ENCODE peak calls at places on chromosomes 3 and 15, in nine cellular contexts. U is NCI-H1092, W is foreskin fibroblast, A is A549, S is astrocyte of the cerebellum, L is EL, M is GM13977, X is HL-60, Q is hippocampal formation. H is an unnamed sample.

GRCh38 chr15:64311566-64311965 is 44.4 kb downstream of the CSNK1G1 start:
- DNase-seq in X (no peak), U (no peak), S (no peak), Q (no peak), W (no peak), L (no peak), M (no peak), A (no peak), H (no peak)

GRCh38 chr15:98513428-98513991 is 134.8 kb upstream of the IGF1R start:
- DNase-seq in X (no peak), Q (no peak), M (no peak), W (no peak), S (no peak), A (no peak), L (no peak), U (no peak), H (no peak)

GRCh38 chr3:146256851-146257486 is 6.1 kb upstream of the PLSCR4 start:
- DNase-seq in M (no peak), W (peak; percentile 53), X (no peak), A (no peak), L (peak; percentile 59), S (peak; percentile 61), U (no peak), Q (no peak), H (no peak)

GRCh38 chr3:48536787-48537186 is 19.8 kb downstream of the PFKFB4 start:
- DNase-seq in U (no peak), L (no peak), W (no peak), S (no peak), M (no peak), A (no peak), Q (no peak), X (no peak), H (no peak)

GRCh38 chr15:69224383-69224782 is 63.9 kb downstream of the GLCE start:
- DNase-seq in X (no peak), U (no peak), S (no peak), Q (no peak), L (no peak), M (no peak), W (peak; percentile 14), A (no peak), H (no peak)

GRCh38 chr3:29337565-29337964 is 56.7 kb downstream of the RBMS3 start:
- DNase-seq in U (no peak), W (no peak), S (no peak), L (no peak), M (no peak), X (no peak), A (no peak), Q (no peak), H (no peak)

GRCh38 chr15:81304226-81304625 is 19.7 kb downstream of the STARD5 start:
- DNase-seq in A (no peak), M (no peak), L (peak; percentile 51), Q (peak; percentile 28), S (no peak), W (peak; percentile 76), X (no peak), U (no peak), H (peak; percentile 65)

GRCh38 chr3:98029083-98029482 is 6.0 kb downstream of the GABRR3 start:
- DNase-seq in S (no peak), M (no peak), U (no peak), A (no peak), Q (no peak), X (no peak), W (no peak), L (no peak), H (no peak)

GRCh38 chr3:106552401-106553043 is 683.7 kb upstream of the CBLB start:
- DNase-seq in A (no peak), L (no peak), U (no peak), Q (no peak), S (no peak), M (no peak), X (no peak), W (no peak), H (no peak)

GRCh38 chr15:76337047-76337738 is 620 bp downstream of the ISL2 start:
- DNase-seq in L (peak; percentile 79), Q (no peak), W (peak; percentile 81), A (peak; percentile 41), M (peak; percentile 60), X (no peak), U (no peak), S (no peak), H (no peak)

GRCh38 chr3:7574435-7574834 is 713.5 kb downstream of the GRM7 start:
- DNase-seq in U (no peak), W (no peak), S (no peak), M (no peak), Q (no peak), A (no peak), L (no peak), X (no peak), H (no peak)

GRCh38 chr3:150515210-150515609 is 31.1 kb downstream of the SERP1 start:
- DNase-seq in M (no peak), U (no peak), W (peak; percentile 28), Q (no peak), S (no peak), X (no peak), A (no peak), L (no peak), H (no peak)

GRCh38 chr3:27722957-27723802 is 1.1 kb upstream of the EOMES start:
- DNase-seq in U (no peak), W (peak; percentile 37), Q (no peak), A (no peak), M (peak; percentile 40), X (no peak), L (peak; percentile 21), S (no peak), H (peak; percentile 29)

GRCh38 chr15:30922469-30923311 is 19.0 kb downstream of the FAN1 start:
- DNase-seq in X (no peak), L (peak; percentile 53), U (no peak), W (peak; percentile 74), S (peak; percentile 91), M (no peak), Q (peak; percentile 85), A (peak; percentile 29), H (peak; percentile 22)

GRCh38 chr3:5138214-5138981 is 16.3 kb downstream of the ARL8B start:
- DNase-seq in U (no peak), Q (no peak), L (peak; percentile 66), A (no peak), W (peak; percentile 83), M (no peak), S (no peak), X (no peak), H (peak; percentile 32)

GRCh38 chr15:83106994-83107840 is at the start of gene TM6SF1:
- DNase-seq in U (no peak), X (no peak), L (peak; percentile 10), Q (no peak), W (peak; percentile 36), A (no peak), M (peak; percentile 49), S (no peak), H (peak; percentile 42)

GRCh38 chr3:79297242-79297641 is 470.6 kb downstream of the ROBO1 start:
- DNase-seq in M (no peak), U (peak; percentile 34), Q (no peak), A (peak; percentile 38), X (no peak), L (peak; percentile 86), S (peak; percentile 83), W (peak; percentile 91), H (peak; percentile 74)

GRCh38 chr3:169591983-169592644 is 71.4 kb downstream of the MECOM start:
- DNase-seq in X (no peak), S (peak; percentile 41), L (no peak), W (no peak), M (no peak), Q (no peak), A (no peak), U (no peak), H (peak; percentile 14)

GRCh38 chr3:41026394-41027177 is 172.7 kb upstream of the CTNNB1 start:
- DNase-seq in A (peak; percentile 60), Q (no peak), L (peak; percentile 77), X (no peak), U (no peak), W (no peak), M (no peak), S (peak; percentile 49), H (peak; percentile 47)

GRCh38 chr3:145951431-145951830 is 209.6 kb downstream of the PLOD2 start:
- DNase-seq in W (peak; percentile 16), X (no peak), Q (no peak), U (no peak), L (no peak), M (no peak), A (no peak), S (no peak), H (no peak)

GRCh38 chr3:123085293-123085949 is 18.6 kb downstream of the PDIA5 start:
- DNase-seq in U (no peak), L (no peak), Q (no peak), W (no peak), M (no peak), A (no peak), X (no peak), S (no peak), H (no peak)